ENCODE peak calls at places on chromosomes 1 and 21, in six cellular contexts. D is left lung; V is CD8-positive, alpha-beta memory T cell; J is OCI-LY7; I is brain microvascular endothelial cell; L is suprapubic skin. X is an unnamed sample.

GRCh38 chr1:236035681-236036101 is 29.2 kb downstream of the NID1 start:
- DNase-seq in L (no peak), V (no peak), J (no peak), I (no peak), D (no peak), X (peak)

GRCh38 chr1:7046891-7047290 is 261.6 kb downstream of the CAMTA1 start:
- DNase-seq in L (no peak), J (no peak), V (no peak), D (no peak), I (no peak), X (peak)

GRCh38 chr1:3032970-3033794 is 11.9 kb downstream of the ACTRT2 start:
- DNase-seq in L (peak), D (peak), I (no peak), J (no peak), V (no peak), X (no peak)

GRCh38 chr1:198794498-198794897 is 155.7 kb downstream of the PTPRC start:
- DNase-seq in I (no peak), D (no peak), V (no peak), J (no peak), L (no peak), X (peak)

GRCh38 chr1:54979327-54979891 is 1.0 kb upstream of the TMEM61 start:
- DNase-seq in I (no peak), V (no peak), D (no peak), J (no peak), L (peak), X (no peak)

GRCh38 chr1:248592655-248593054 is 4.8 kb downstream of the OR2T10 start:
- DNase-seq in D (no peak), I (no peak), L (no peak), V (no peak), J (no peak), X (no peak)

GRCh38 chr21:8993284-8993942 is 1528.0 kb upstream of the TPTE start:
- DNase-seq in I (no peak), L (no peak), V (no peak), J (no peak), D (no peak), X (no peak)

GRCh38 chr1:15146971-15147376 is 6.6 kb upstream of the TMEM51 start:
- DNase-seq in I (no peak), D (no peak), L (no peak), J (no peak), V (no peak), X (no peak)

GRCh38 chr1:223712856-223713494 is 636 bp downstream of the CAPN2 start:
- DNase-seq in D (no peak), L (no peak), V (peak), I (no peak), J (no peak), X (peak)

GRCh38 chr21:45613396-45613795 is 30.1 kb upstream of the PCBP3 start:
- DNase-seq in D (peak), I (no peak), L (peak), V (no peak), J (no peak), X (no peak)

GRCh38 chr1:54404939-54405880 is 984 bp downstream of the SSBP3 start:
- DNase-seq in J (no peak), L (no peak), V (no peak), D (peak), I (no peak), X (peak)

GRCh38 chr1:212285685-212286436 is 651 bp downstream of the PPP2R5A start:
- DNase-seq in D (peak), L (peak), I (peak), J (peak), V (peak), X (peak)

GRCh38 chr1:151050051-151050688 is 2.6 kb downstream of the C1orf56 start:
- DNase-seq in V (no peak), J (no peak), L (no peak), D (no peak), I (no peak), X (no peak)

GRCh38 chr1:199490804-199491527 is 536.5 kb upstream of the NR5A2 start:
- DNase-seq in D (no peak), V (no peak), I (peak), L (no peak), J (no peak), X (peak)

GRCh38 chr1:174021611-174022079 is 512 bp downstream of the RC3H1 start:
- DNase-seq in V (peak), L (no peak), D (peak), I (peak), J (peak), X (peak)

GRCh38 chr1:27116697-27117096 is 38.2 kb downstream of the SLC9A1 start:
- DNase-seq in J (no peak), L (no peak), D (no peak), I (no peak), V (no peak), X (peak)

GRCh38 chr1:41492341-41492848 is 7.9 kb upstream of the EDN2 start:
- DNase-seq in D (no peak), L (no peak), J (peak), I (no peak), V (no peak), X (peak)

GRCh38 chr1:160576430-160576829 is 2.9 kb downstream of the CD84 start:
- DNase-seq in V (no peak), J (no peak), I (no peak), D (no peak), L (no peak), X (no peak)
- H3K27ac ChIP-seq in V (peak), J (peak), I (no peak), D (peak), L (no peak), X (no peak)

DNA sequence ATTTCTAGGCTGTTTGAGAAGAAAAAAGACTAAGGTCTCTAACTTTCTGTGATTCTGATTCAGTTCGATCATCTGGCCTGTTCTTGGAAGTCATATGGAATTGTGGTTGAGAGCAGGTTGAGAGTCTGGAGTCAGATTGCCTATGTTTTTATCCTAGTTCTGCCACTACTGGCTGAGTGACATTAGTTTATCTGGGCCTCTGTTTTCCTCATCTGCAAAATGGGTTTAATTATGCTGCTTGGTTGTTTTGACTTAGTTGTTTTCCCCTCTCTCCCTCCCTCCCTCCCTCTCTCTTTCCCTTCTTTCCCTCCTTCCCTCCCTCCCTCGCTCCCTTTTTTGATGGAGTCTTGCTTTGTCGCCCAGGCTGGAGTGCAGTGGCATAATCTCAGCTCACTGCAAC is 6.2 kb downstream of the MACF1 start:
- DNase-seq in I (no peak), L (no peak), V (no peak), D (no peak), J (no peak), X (no peak)
- H3K4me3 ChIP-seq in I (no peak), L (no peak), V (no peak), D (no peak), J (no peak), X (no peak)

GRCh38 chr1:242876021-242876420 is 351.5 kb upstream of the PLD5 start:
- DNase-seq in L (no peak), J (no peak), V (no peak), D (no peak), I (no peak), X (no peak)
- H3K27ac ChIP-seq in L (no peak), J (no peak), V (no peak), D (no peak), I (no peak), X (peak)

GRCh38 chr1:64036549-64036948 is 166.9 kb upstream of the UBE2U start:
- DNase-seq in V (no peak), J (no peak), D (no peak), I (no peak), L (no peak), X (no peak)

GRCh38 chr1:64038119-64038518 is 165.3 kb upstream of the UBE2U start:
- DNase-seq in L (no peak), I (no peak), D (no peak), V (no peak), J (no peak), X (peak)

GRCh38 chr1:64042331-64043100 is 160.9 kb upstream of the UBE2U start:
- DNase-seq in I (peak), V (no peak), J (no peak), L (no peak), D (no peak), X (peak)

GRCh38 chr1:64041366-64042131 is 161.9 kb upstream of the UBE2U start:
- DNase-seq in L (no peak), I (no peak), V (no peak), J (no peak), D (no peak), X (no peak)

GRCh38 chr1:64038965-64039926 is 164.2 kb upstream of the UBE2U start:
- DNase-seq in D (no peak), J (no peak), V (no peak), L (no peak), I (peak), X (peak)
- H3K4me3 ChIP-seq in D (no peak), J (no peak), V (no peak), L (no peak), I (no peak), X (no peak)

GRCh38 chr21:16587141-16587570 is 857.4 kb downstream of the USP25 start:
- DNase-seq in I (peak), V (no peak), J (no peak), L (no peak), D (no peak), X (no peak)

GRCh38 chr21:16588433-16588860 is 858.7 kb downstream of the USP25 start:
- DNase-seq in D (peak), L (peak), V (no peak), I (peak), J (no peak), X (peak)

GRCh38 chr21:16589046-16589445 is 859.3 kb downstream of the USP25 start:
- DNase-seq in L (no peak), J (no peak), V (no peak), D (no peak), I (no peak), X (no peak)

GRCh38 chr21:16589499-16589898 is 859.7 kb downstream of the USP25 start:
- DNase-seq in L (no peak), V (no peak), J (no peak), I (no peak), D (no peak), X (no peak)

DNA sequence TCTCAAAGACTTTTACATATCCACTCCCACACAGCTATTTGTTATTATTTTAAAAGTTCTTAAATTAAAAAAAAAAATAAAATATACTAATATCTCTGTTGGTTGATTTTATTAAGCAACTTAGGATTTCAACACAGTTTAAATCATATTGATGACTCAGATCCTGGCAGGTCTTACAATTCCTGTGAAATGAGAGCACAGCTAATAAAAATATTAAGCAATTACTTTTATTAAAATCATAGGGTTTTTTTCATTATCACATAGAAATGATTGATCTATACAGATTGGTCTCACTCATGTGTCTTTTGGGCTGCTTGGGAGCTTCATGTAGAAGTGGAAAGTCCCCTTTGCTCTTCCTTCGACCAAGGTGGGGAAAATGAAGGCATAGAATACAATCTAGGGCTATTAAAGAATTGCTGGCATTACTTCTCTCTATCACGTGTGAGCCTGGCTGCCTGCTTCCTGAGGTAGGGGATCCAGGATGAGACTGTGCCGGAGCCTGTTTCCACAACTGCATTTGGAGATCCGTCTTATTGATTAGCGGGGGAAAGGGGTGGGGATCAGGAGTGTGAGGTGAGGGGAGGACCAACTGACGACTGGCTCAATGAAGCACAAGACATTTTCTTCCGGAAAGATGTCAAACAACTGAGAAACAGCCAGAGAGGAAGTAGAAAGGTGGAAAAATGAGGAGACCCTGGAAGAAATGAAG is 858.0 kb downstream of the USP25 start:
- DNase-seq in D (no peak), L (no peak), I (no peak), J (no peak), V (no peak), X (peak)
- H3K27ac ChIP-seq in D (peak), L (peak), I (peak), J (no peak), V (no peak), X (no peak)

GRCh38 chr1:244216836-244217235 is 165.8 kb downstream of the ZBTB18 start:
- DNase-seq in D (no peak), J (no peak), L (no peak), V (no peak), I (no peak), X (no peak)

GRCh38 chr1:244212219-244212618 is 161.1 kb downstream of the ZBTB18 start:
- DNase-seq in J (no peak), V (no peak), L (no peak), D (no peak), I (no peak), X (no peak)

GRCh38 chr1:244212792-244213475 is 161.9 kb downstream of the ZBTB18 start:
- DNase-seq in L (no peak), V (no peak), I (no peak), J (no peak), D (no peak), X (no peak)

GRCh38 chr1:244211559-244211944 is 160.5 kb downstream of the ZBTB18 start:
- DNase-seq in L (no peak), V (no peak), I (no peak), D (no peak), J (no peak), X (peak)

GRCh38 chr1:244214009-244214967 is 163.2 kb downstream of the ZBTB18 start:
- DNase-seq in V (no peak), J (no peak), I (peak), L (no peak), D (no peak), X (no peak)
- H3K4me3 ChIP-seq in V (no peak), J (no peak), I (no peak), L (no peak), D (no peak), X (no peak)

X was measured in cardiac muscle cell.